ENCODE peak calls at places on chromosomes 6 and 20, in seven cellular contexts. H is stimulated activated CD8-positive, alpha-beta memory T cell treated with anti-CD3 and anti-CD28 coated beads, Interleukin-12 subunit alpha, Interleukin-12 subunit beta, amount 100 ng/mL, for 4 hours; I is EL; A is CD8-positive, alpha-beta T cell; U is fibroblast of the aortic adventitia; F is RCC 7860; V is NCI-H146. X is an unnamed sample.

GRCh38 chr20:23084282-23084844 is 1.8 kb downstream of the CD93 start:
- DNase-seq in I (no peak), V (no peak), U (no peak), F (no peak), H (no peak), A (no peak), X (no peak)

GRCh38 chr6:28633445-28634215 is 107.9 kb downstream of the GPX5 start:
- DNase-seq in H (no peak), V (no peak), U (no peak), A (no peak), F (no peak), I (no peak), X (no peak)

GRCh38 chr6:146857960-146858308 is 259.2 kb downstream of the ADGB start:
- DNase-seq in V (peak), U (no peak), I (no peak), A (no peak), H (no peak), F (no peak), X (peak)

GRCh38 chr6:3201388-3201787 is 26.1 kb downstream of the TUBB2B start:
- DNase-seq in F (no peak), V (no peak), H (no peak), U (no peak), I (no peak), A (no peak), X (no peak)

GRCh38 chr6:12958052-12958706 is 241.6 kb downstream of the PHACTR1 start:
- DNase-seq in F (no peak), I (peak), H (no peak), V (peak), U (peak), A (no peak), X (no peak)

GRCh38 chr6:21033575-21034026 is 499.3 kb downstream of the CDKAL1 start:
- DNase-seq in I (peak), F (no peak), V (no peak), U (peak), H (no peak), A (no peak), X (no peak)

GRCh38 chr20:45934046-45934586 is 367 bp upstream of the PCIF1 start:
- DNase-seq in V (peak), H (no peak), F (peak), I (peak), A (no peak), U (peak), X (no peak)

GRCh38 chr6:18281564-18281963 is 17.2 kb upstream of the DEK start:
- DNase-seq in F (no peak), V (no peak), I (no peak), H (no peak), U (no peak), A (no peak), X (no peak)

GRCh38 chr6:25302677-25303128 is 23.5 kb downstream of the CARMIL1 start:
- DNase-seq in H (no peak), U (peak), A (no peak), V (peak), F (peak), I (peak), X (peak)

GRCh38 chr6:121351911-121352310 is 17.6 kb upstream of the TBC1D32 start:
- DNase-seq in H (no peak), I (no peak), F (no peak), U (no peak), V (no peak), A (no peak), X (no peak)

GRCh38 chr20:41178904-41179432 is 41.6 kb downstream of the PLCG1 start:
- DNase-seq in U (no peak), F (no peak), A (no peak), I (no peak), V (peak), H (no peak), X (no peak)